ENCODE peak calls at places on chromosome 18, in five cellular contexts. U is SW 1271; D is ACHN; V is HS-27A; Y is activated T-helper 1 cell treated with anti-CD3 and anti-CD28 coated beads, Interleukin-2, amount 50 U/mL, for 16 hours. F is an unnamed sample.
A peak's percentile ranks its signal among the peaks of the same experiment; 100 is the strongest.

GRCh38 chr18:50460691-50461090 is 85.8 kb downstream of the SKA1 start:
- DNase-seq in U (no peak), D (no peak), V (no peak), Y (no peak), F (no peak)

GRCh38 chr18:76619342-76620315 is 124.6 kb upstream of the ZNF516 start:
- DNase-seq in U (no peak), D (no peak), V (no peak), Y (no peak), F (no peak)

GRCh38 chr18:64407606-64408005 is 258.7 kb upstream of the LINC00305 start:
- DNase-seq in U (no peak), D (no peak), V (no peak), Y (no peak), F (no peak)

GRCh38 chr18:12327510-12328178 is 19.6 kb downstream of the TUBB6 start:
- DNase-seq in U (peak; percentile 39), D (peak; percentile 69), V (peak; percentile 64), Y (peak; percentile 54), F (peak; percentile 24)

GRCh38 chr18:50193796-50194622 is 938 bp downstream of the MYO5B start:
- DNase-seq in U (no peak), D (no peak), V (no peak), Y (no peak), F (no peak)

GRCh38 chr18:34158881-34159690 is 65.6 kb downstream of the NOL4 start:
- DNase-seq in U (no peak), D (no peak), V (no peak), Y (no peak), F (no peak)

GRCh38 chr18:44580159-44580558 is 100.5 kb upstream of the SETBP1 start:
- DNase-seq in U (no peak), D (no peak), V (no peak), Y (no peak), F (no peak)

GRCh38 chr18:48789259-48789812 is 161.4 kb downstream of the SMAD7 start:
- DNase-seq in U (no peak), D (no peak), V (no peak), Y (no peak), F (no peak)

GRCh38 chr18:33670052-33670451 is 92.0 kb downstream of the ASXL3 start:
- DNase-seq in U (no peak), D (no peak), V (no peak), Y (no peak), F (no peak)

GRCh38 chr18:4734021-4734420 is 278.9 kb upstream of the DLGAP1 start:
- DNase-seq in U (no peak), D (no peak), V (no peak), Y (no peak), F (no peak)

GRCh38 chr18:11251229-11251890 is 102.0 kb upstream of the PIEZO2 start:
- DNase-seq in U (no peak), D (no peak), V (no peak), Y (no peak), F (no peak)

GRCh38 chr18:41644466-41644865 is 310.6 kb upstream of the PIK3C3 start:
- DNase-seq in U (no peak), D (no peak), V (no peak), Y (no peak), F (no peak)

GRCh38 chr18:7877609-7878008 is 310.5 kb downstream of the PTPRM start:
- DNase-seq in U (no peak), D (peak; percentile 8), V (no peak), Y (no peak), F (no peak)

GRCh38 chr18:62024983-62025382 is 132.2 kb upstream of the RNF152 start:
- DNase-seq in U (no peak), D (no peak), V (no peak), Y (no peak), F (no peak)

GRCh38 chr18:72895548-72895947 is 27.8 kb upstream of the NETO1 start:
- DNase-seq in U (no peak), D (no peak), V (no peak), Y (no peak), F (no peak)

GRCh38 chr18:35661483-35662146 is 80.1 kb downstream of the GALNT1 start:
- DNase-seq in U (no peak), D (no peak), V (no peak), Y (no peak), F (no peak)

GRCh38 chr18:24094561-24094960 is 44.3 kb upstream of the CABYR start:
- DNase-seq in U (no peak), D (no peak), V (no peak), Y (no peak), F (no peak)

GRCh38 chr18:55321268-55322175 is 266.5 kb downstream of the TCF4 start:
- DNase-seq in U (no peak), D (peak; percentile 82), V (peak; percentile 70), Y (no peak), F (peak; percentile 38)

GRCh38 chr18:10197097-10197496 is 257.3 kb upstream of the APCDD1 start:
- DNase-seq in U (no peak), D (no peak), V (no peak), Y (no peak), F (no peak)

GRCh38 chr18:76388891-76389423 is 106.1 kb downstream of the ZNF516 start:
- DNase-seq in U (no peak), D (no peak), V (no peak), Y (no peak), F (no peak)

GRCh38 chr18:62389761-62390481 is 64.8 kb downstream of the TNFRSF11A start:
- DNase-seq in U (no peak), D (no peak), V (no peak), Y (no peak), F (no peak)

GRCh38 chr18:61797691-61798590 is 94.9 kb downstream of the RNF152 start:
- DNase-seq in U (no peak), D (no peak), V (no peak), Y (no peak), F (no peak)

GRCh38 chr18:35618703-35619102 is 37.2 kb downstream of the GALNT1 start:
- DNase-seq in U (no peak), D (no peak), V (no peak), Y (no peak), F (no peak)

GRCh38 chr18:22074343-22075070 is 94.9 kb upstream of the GATA6 start:
- DNase-seq in U (no peak), D (no peak), V (no peak), Y (no peak), F (no peak)

GRCh38 chr18:22434973-22435608 is 17.4 kb upstream of the CTAGE1 start:
- DNase-seq in U (no peak), D (peak; percentile 4), V (no peak), Y (no peak), F (no peak)

GRCh38 chr18:51074605-51075004 is 44.6 kb downstream of the SMAD4 start:
- DNase-seq in U (no peak), D (no peak), V (no peak), Y (no peak), F (no peak)